ENCODE peak calls at places on chromosomes 6 and 20, in nine cellular contexts. One of them, this sample, is unnamed.

GRCh38 chr6:167093922-167094432 is 28.9 kb upstream of the CCR6 start:
- DNase-seq in fibroblast of lung: no peak
- DNase-seq in pancreas: no peak
- DNase-seq in left ventricle myocardium inferior: no peak
- DNase-seq in bronchial epithelial cell: no peak
- DNase-seq in endodermal cell: peak; percentile 57
- DNase-seq in GM06990: peak; percentile 88
- DNase-seq in ovary: no peak
- DNase-seq in MCF 10A: no peak
- DNase-seq in this sample: no peak

GRCh38 chr6:33336495-33336894 is 19.0 kb upstream of the ZBTB22 start:
- DNase-seq in left ventricle myocardium inferior: no peak
- DNase-seq in fibroblast of lung: no peak
- DNase-seq in GM06990: no peak
- DNase-seq in ovary: no peak
- DNase-seq in bronchial epithelial cell: no peak
- DNase-seq in MCF 10A: no peak
- DNase-seq in endodermal cell: no peak
- DNase-seq in pancreas: no peak
- DNase-seq in this sample: no peak

GRCh38 chr6:168133707-168134398 is 54.8 kb upstream of the FRMD1 start:
- DNase-seq in ovary: no peak
- DNase-seq in endodermal cell: peak; percentile 38
- DNase-seq in bronchial epithelial cell: no peak
- DNase-seq in pancreas: no peak
- DNase-seq in GM06990: no peak
- DNase-seq in left ventricle myocardium inferior: no peak
- DNase-seq in fibroblast of lung: no peak
- DNase-seq in MCF 10A: no peak
- DNase-seq in this sample: peak; percentile 11

GRCh38 chr6:106637718-106638341 is 8.5 kb downstream of the QRSL1 start:
- DNase-seq in bronchial epithelial cell: no peak
- DNase-seq in GM06990: peak; percentile 49
- DNase-seq in left ventricle myocardium inferior: no peak
- DNase-seq in endodermal cell: no peak
- DNase-seq in MCF 10A: no peak
- DNase-seq in ovary: no peak
- DNase-seq in pancreas: no peak
- DNase-seq in fibroblast of lung: no peak
- DNase-seq in this sample: no peak

GRCh38 chr6:43916924-43917877 is 147.2 kb downstream of the VEGFA start:
- DNase-seq in pancreas: peak; percentile 75
- DNase-seq in GM06990: no peak
- DNase-seq in fibroblast of lung: peak; percentile 91
- DNase-seq in MCF 10A: peak; percentile 66
- DNase-seq in bronchial epithelial cell: no peak
- DNase-seq in endodermal cell: no peak
- DNase-seq in ovary: peak; percentile 80
- DNase-seq in left ventricle myocardium inferior: no peak
- DNase-seq in this sample: peak; percentile 82

GRCh38 chr20:59435496-59435895 is 135.1 kb downstream of the EDN3 start:
- DNase-seq in fibroblast of lung: no peak
- DNase-seq in GM06990: no peak
- DNase-seq in MCF 10A: no peak
- DNase-seq in bronchial epithelial cell: no peak
- DNase-seq in endodermal cell: no peak
- DNase-seq in left ventricle myocardium inferior: no peak
- DNase-seq in pancreas: no peak
- DNase-seq in ovary: no peak
- DNase-seq in this sample: no peak

GRCh38 chr6:39076086-39076992 is 27.8 kb downstream of the GLP1R start:
- DNase-seq in pancreas: no peak
- DNase-seq in ovary: no peak
- DNase-seq in GM06990: no peak
- DNase-seq in left ventricle myocardium inferior: no peak
- DNase-seq in endodermal cell: peak; percentile 36
- DNase-seq in MCF 10A: no peak
- DNase-seq in bronchial epithelial cell: no peak
- DNase-seq in fibroblast of lung: no peak
- DNase-seq in this sample: no peak

GRCh38 chr6:29955783-29956182 is 13.5 kb downstream of the HLA-A start:
- DNase-seq in fibroblast of lung: no peak
- DNase-seq in bronchial epithelial cell: no peak
- DNase-seq in left ventricle myocardium inferior: no peak
- DNase-seq in endodermal cell: no peak
- DNase-seq in GM06990: no peak
- DNase-seq in MCF 10A: no peak
- DNase-seq in pancreas: no peak
- DNase-seq in ovary: no peak
- DNase-seq in this sample: no peak

GRCh38 chr20:40711078-40711477 is 22.0 kb upstream of the MAFB start:
- DNase-seq in left ventricle myocardium inferior: no peak
- DNase-seq in pancreas: no peak
- DNase-seq in MCF 10A: no peak
- DNase-seq in ovary: no peak
- DNase-seq in GM06990: no peak
- DNase-seq in bronchial epithelial cell: no peak
- DNase-seq in fibroblast of lung: no peak
- DNase-seq in endodermal cell: no peak
- DNase-seq in this sample: no peak

GRCh38 chr6:127164555-127164954 is 46.1 kb downstream of the RSPO3 start:
- DNase-seq in MCF 10A: no peak
- DNase-seq in GM06990: no peak
- DNase-seq in bronchial epithelial cell: no peak
- DNase-seq in ovary: no peak
- DNase-seq in fibroblast of lung: peak; percentile 44
- DNase-seq in left ventricle myocardium inferior: no peak
- DNase-seq in pancreas: no peak
- DNase-seq in endodermal cell: no peak
- DNase-seq in this sample: no peak

GRCh38 chr6:75094614-75095321 is 111.1 kb downstream of the COL12A1 start:
- DNase-seq in ovary: no peak
- DNase-seq in bronchial epithelial cell: no peak
- DNase-seq in fibroblast of lung: peak; percentile 98
- DNase-seq in pancreas: no peak
- DNase-seq in endodermal cell: no peak
- DNase-seq in GM06990: no peak
- DNase-seq in MCF 10A: no peak
- DNase-seq in left ventricle myocardium inferior: no peak
- DNase-seq in this sample: peak; percentile 74

GRCh38 chr6:143232849-143233248 is 172.2 kb downstream of the AIG1 start:
- DNase-seq in pancreas: peak; percentile 20
- DNase-seq in bronchial epithelial cell: peak; percentile 44
- DNase-seq in ovary: no peak
- DNase-seq in left ventricle myocardium inferior: no peak
- DNase-seq in MCF 10A: peak; percentile 70
- DNase-seq in endodermal cell: peak; percentile 83
- DNase-seq in GM06990: peak; percentile 9
- DNase-seq in fibroblast of lung: peak; percentile 22
- DNase-seq in this sample: peak; percentile 28

GRCh38 chr20:23497458-23498026 is 6.6 kb downstream of the CST8 start:
- DNase-seq in GM06990: no peak
- DNase-seq in fibroblast of lung: no peak
- DNase-seq in ovary: no peak
- DNase-seq in pancreas: no peak
- DNase-seq in left ventricle myocardium inferior: no peak
- DNase-seq in endodermal cell: no peak
- DNase-seq in bronchial epithelial cell: no peak
- DNase-seq in MCF 10A: no peak
- DNase-seq in this sample: no peak

GRCh38 chr20:49982346-49983122 is at the start of gene SNAI1:
- DNase-seq in pancreas: peak; percentile 84
- DNase-seq in endodermal cell: peak; percentile 95
- DNase-seq in GM06990: peak; percentile 88
- DNase-seq in MCF 10A: peak; percentile 86
- DNase-seq in fibroblast of lung: peak; percentile 86
- DNase-seq in left ventricle myocardium inferior: peak; percentile 72
- DNase-seq in bronchial epithelial cell: peak; percentile 57
- DNase-seq in ovary: peak; percentile 85
- DNase-seq in this sample: peak; percentile 90
- TF ChIP-seq CTCF in pancreas: no peak
- TF ChIP-seq CTCF in endodermal cell: peak; percentile 81
- TF ChIP-seq CTCF in GM06990: peak; percentile 46
- TF ChIP-seq CTCF in MCF 10A: peak; percentile 65
- TF ChIP-seq CTCF in fibroblast of lung: peak; percentile 28
- TF ChIP-seq CTCF in left ventricle myocardium inferior: peak; percentile 74
- TF ChIP-seq CTCF in bronchial epithelial cell: peak; percentile 47
- TF ChIP-seq CTCF in ovary: peak; percentile 65
- TF ChIP-seq CTCF in this sample: peak; percentile 33

GRCh38 chr6:90131091-90131490 is 165.6 kb downstream of the BACH2 start:
- DNase-seq in bronchial epithelial cell: no peak
- DNase-seq in MCF 10A: no peak
- DNase-seq in GM06990: no peak
- DNase-seq in fibroblast of lung: no peak
- DNase-seq in endodermal cell: no peak
- DNase-seq in pancreas: no peak
- DNase-seq in ovary: no peak
- DNase-seq in left ventricle myocardium inferior: no peak
- DNase-seq in this sample: no peak
- TF ChIP-seq CTCF in bronchial epithelial cell: no peak
- TF ChIP-seq CTCF in MCF 10A: no peak
- TF ChIP-seq CTCF in GM06990: no peak
- TF ChIP-seq CTCF in fibroblast of lung: no peak
- TF ChIP-seq CTCF in endodermal cell: no peak
- TF ChIP-seq CTCF in pancreas: no peak
- TF ChIP-seq CTCF in ovary: no peak
- TF ChIP-seq CTCF in left ventricle myocardium inferior: no peak
- TF ChIP-seq CTCF in this sample: no peak

GRCh38 chr6:41236276-41236675 is 8.1 kb downstream of the TREML4 start:
- DNase-seq in bronchial epithelial cell: no peak
- DNase-seq in left ventricle myocardium inferior: no peak
- DNase-seq in ovary: no peak
- DNase-seq in endodermal cell: no peak
- DNase-seq in fibroblast of lung: no peak
- DNase-seq in MCF 10A: no peak
- DNase-seq in GM06990: no peak
- DNase-seq in pancreas: no peak
- DNase-seq in this sample: no peak

GRCh38 chr6:41237128-41237527 is 9.0 kb downstream of the TREML4 start:
- DNase-seq in left ventricle myocardium inferior: no peak
- DNase-seq in fibroblast of lung: no peak
- DNase-seq in bronchial epithelial cell: no peak
- DNase-seq in GM06990: no peak
- DNase-seq in endodermal cell: no peak
- DNase-seq in MCF 10A: no peak
- DNase-seq in ovary: no peak
- DNase-seq in pancreas: no peak
- DNase-seq in this sample: no peak

GRCh38 chr6:41239467-41240159 is 11.5 kb downstream of the TREML4 start:
- DNase-seq in endodermal cell: peak; percentile 76
- DNase-seq in GM06990: no peak
- DNase-seq in MCF 10A: no peak
- DNase-seq in fibroblast of lung: no peak
- DNase-seq in bronchial epithelial cell: no peak
- DNase-seq in left ventricle myocardium inferior: no peak
- DNase-seq in pancreas: no peak
- DNase-seq in ovary: no peak
- DNase-seq in this sample: no peak
- TF ChIP-seq CTCF in endodermal cell: peak; percentile 59
- TF ChIP-seq CTCF in GM06990: no peak
- TF ChIP-seq CTCF in MCF 10A: no peak
- TF ChIP-seq CTCF in fibroblast of lung: no peak
- TF ChIP-seq CTCF in bronchial epithelial cell: no peak
- TF ChIP-seq CTCF in left ventricle myocardium inferior: no peak
- TF ChIP-seq CTCF in pancreas: no peak
- TF ChIP-seq CTCF in ovary: no peak
- TF ChIP-seq CTCF in this sample: no peak

GRCh38 chr6:121124600-121124999 is 209.7 kb downstream of the TBC1D32 start:
- DNase-seq in MCF 10A: no peak
- DNase-seq in ovary: no peak
- DNase-seq in left ventricle myocardium inferior: no peak
- DNase-seq in bronchial epithelial cell: no peak
- DNase-seq in endodermal cell: no peak
- DNase-seq in pancreas: no peak
- DNase-seq in fibroblast of lung: no peak
- DNase-seq in GM06990: no peak
- DNase-seq in this sample: no peak
- TF ChIP-seq CTCF in MCF 10A: no peak
- TF ChIP-seq CTCF in ovary: no peak
- TF ChIP-seq CTCF in left ventricle myocardium inferior: no peak
- TF ChIP-seq CTCF in bronchial epithelial cell: no peak
- TF ChIP-seq CTCF in endodermal cell: no peak
- TF ChIP-seq CTCF in pancreas: no peak
- TF ChIP-seq CTCF in fibroblast of lung: no peak
- TF ChIP-seq CTCF in GM06990: no peak
- TF ChIP-seq CTCF in this sample: no peak

DNA sequence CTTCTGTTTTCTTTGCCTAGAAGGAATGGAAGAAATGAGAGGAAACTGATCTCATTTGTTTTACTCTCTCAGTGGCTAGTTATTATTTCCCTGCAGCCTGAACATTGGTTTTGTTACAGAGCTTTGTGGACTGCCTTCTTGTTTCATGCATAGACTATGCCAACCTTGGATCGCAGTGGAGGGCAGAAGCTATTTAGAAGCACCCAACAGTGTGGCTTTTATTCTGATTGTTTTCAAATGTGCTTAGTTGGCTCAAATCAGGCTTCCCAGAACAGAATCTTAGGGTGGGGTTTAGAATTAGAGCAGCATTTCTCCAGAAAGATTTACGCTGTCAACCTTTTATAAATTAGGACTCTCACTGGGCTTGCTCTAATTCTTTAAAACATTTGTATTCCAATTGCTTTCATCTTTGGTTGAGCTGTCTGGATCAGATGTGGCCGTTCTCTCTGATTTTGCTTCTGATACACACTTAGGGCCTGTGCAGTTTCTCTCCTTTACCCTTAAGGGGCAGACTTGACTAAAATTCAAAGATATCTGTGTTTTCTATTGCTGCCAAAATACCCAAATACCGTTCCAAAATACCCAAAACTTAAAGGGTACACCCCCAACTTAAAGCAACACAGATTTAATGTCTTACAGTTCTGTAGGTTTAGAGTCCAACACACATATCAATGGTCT is 210.3 kb downstream of the BCKDHB start:
- DNase-seq in MCF 10A: no peak
- DNase-seq in fibroblast of lung: no peak
- DNase-seq in endodermal cell: no peak
- DNase-seq in left ventricle myocardium inferior: no peak
- DNase-seq in pancreas: no peak
- DNase-seq in GM06990: no peak
- DNase-seq in bronchial epithelial cell: no peak
- DNase-seq in ovary: no peak
- DNase-seq in this sample: no peak
- TF ChIP-seq CTCF in MCF 10A: no peak
- TF ChIP-seq CTCF in fibroblast of lung: no peak
- TF ChIP-seq CTCF in endodermal cell: peak; percentile 34
- TF ChIP-seq CTCF in left ventricle myocardium inferior: no peak
- TF ChIP-seq CTCF in pancreas: no peak
- TF ChIP-seq CTCF in GM06990: no peak
- TF ChIP-seq CTCF in bronchial epithelial cell: no peak
- TF ChIP-seq CTCF in ovary: no peak
- TF ChIP-seq CTCF in this sample: peak; percentile 26

GRCh38 chr6:10528170-10528981 is 7.2 kb downstream of the GCNT2 start:
- DNase-seq in bronchial epithelial cell: peak; percentile 83
- DNase-seq in fibroblast of lung: peak; percentile 76
- DNase-seq in GM06990: peak; percentile 54
- DNase-seq in pancreas: peak; percentile 46
- DNase-seq in MCF 10A: peak; percentile 53
- DNase-seq in ovary: no peak
- DNase-seq in endodermal cell: peak; percentile 66
- DNase-seq in left ventricle myocardium inferior: no peak
- DNase-seq in this sample: no peak
- TF ChIP-seq CTCF in bronchial epithelial cell: no peak
- TF ChIP-seq CTCF in fibroblast of lung: no peak
- TF ChIP-seq CTCF in GM06990: no peak
- TF ChIP-seq CTCF in pancreas: no peak
- TF ChIP-seq CTCF in MCF 10A: no peak
- TF ChIP-seq CTCF in ovary: no peak
- TF ChIP-seq CTCF in endodermal cell: no peak
- TF ChIP-seq CTCF in left ventricle myocardium inferior: no peak
- TF ChIP-seq CTCF in this sample: no peak

This sample was measured in fibroblast of pulmonary artery.